ENCODE peak calls at places on chromosomes 12 and 14, in eight cellular contexts. C, A, Q, F, J, H, X and W are unnamed samples.

GRCh38 chr12:12749433-12749832 is 32.3 kb downstream of the CDKN1B start:
- DNase-seq in C (no peak), A (no peak), Q (no peak), F (no peak), J (peak; percentile 36), H (no peak), X (no peak), W (no peak)

GRCh38 chr12:32400114-32400672 is 835 bp downstream of the FGD4 start:
- DNase-seq in C (peak; percentile 30), A (no peak), Q (no peak), F (peak; percentile 38), J (no peak), H (no peak), X (no peak), W (no peak)

GRCh38 chr12:15268927-15269552 is 47.8 kb upstream of the RERG start:
- DNase-seq in C (peak; percentile 83), A (peak; percentile 72), Q (no peak), F (peak; percentile 81), J (peak; percentile 63), H (peak; percentile 84), X (no peak), W (peak; percentile 48)

GRCh38 chr14:106308839-106309389 is 782.5 kb downstream of the TMEM121 start:
- DNase-seq in C (no peak), A (peak; percentile 9), Q (no peak), F (no peak), J (no peak), H (peak; percentile 37), X (no peak), W (peak; percentile 3)

GRCh38 chr14:50303744-50304471 is 8.1 kb downstream of the L2HGDH start:
- DNase-seq in C (peak; percentile 75), A (peak; percentile 66), Q (no peak), F (no peak), J (no peak), H (no peak), X (no peak), W (no peak)

GRCh38 chr12:9732966-9733461 is at the start of gene CLECL1:
- DNase-seq in C (no peak), A (no peak), Q (no peak), F (no peak), J (no peak), H (no peak), X (no peak), W (no peak)

GRCh38 chr14:60775296-60775695 is 40.7 kb downstream of the MNAT1 start:
- DNase-seq in C (no peak), A (peak; percentile 64), Q (no peak), F (no peak), J (no peak), H (no peak), X (no peak), W (no peak)

GRCh38 chr12:6374028-6374780 is 1.2 kb downstream of the SCNN1A start:
- DNase-seq in C (no peak), A (no peak), Q (no peak), F (peak; percentile 26), J (no peak), H (no peak), X (no peak), W (no peak)

GRCh38 chr12:118958520-118958919 is 22.8 kb upstream of the SRRM4 start:
- DNase-seq in C (no peak), A (no peak), Q (no peak), F (peak; percentile 78), J (no peak), H (no peak), X (no peak), W (no peak)

GRCh38 chr14:96064866-96065265 is 25.7 kb downstream of the C14orf132 start:
- DNase-seq in C (no peak), A (no peak), Q (no peak), F (no peak), J (no peak), H (no peak), X (no peak), W (no peak)